ENCODE peak calls at places on chromosomes 16 and 17, in four cellular contexts. M is GM12878, O is K562, S is H1. H is an unnamed sample.

GRCh38 chr17:53627511-53627910 is 195.2 kb upstream of the KIF2B start:
- DNase-seq in M (no peak), O (no peak), S (no peak), H (no peak)

GRCh38 chr16:31179153-31179746 is 689 bp upstream of the FUS start:
- DNase-seq in M (no peak), O (no peak), S (no peak), H (no peak)

GRCh38 chr17:36812762-36813161 is 124.5 kb upstream of the LHX1 start:
- DNase-seq in M (no peak), O (no peak), S (no peak), H (no peak)

GRCh38 chr17:72538443-72538842 is 417.6 kb downstream of the SOX9 start:
- DNase-seq in M (no peak), O (no peak), S (no peak), H (no peak)

GRCh38 chr17:48442819-48443218 is 12.8 kb upstream of the SKAP1 start:
- DNase-seq in M (no peak), O (peak), S (no peak), H (no peak)

GRCh38 chr17:2049333-2050245 is 5.3 kb upstream of the HIC1 start:
- DNase-seq in M (no peak), O (peak), S (peak), H (no peak)

GRCh38 chr17:17868637-17869522 is 32.1 kb upstream of the SREBF1 start:
- DNase-seq in M (no peak), O (no peak), S (no peak), H (no peak)

GRCh38 chr16:243348-243747 is 8.7 kb downstream of the FAM234A start:
- DNase-seq in M (no peak), O (no peak), S (no peak), H (no peak)

GRCh38 chr16:37511-37910 is 15.9 kb downstream of the POLR3K start:
- DNase-seq in M (no peak), O (no peak), S (no peak), H (no peak)

GRCh38 chr17:38451030-38451839 is 23.0 kb downstream of the ARHGAP23 start:
- DNase-seq in M (no peak), O (no peak), S (peak), H (peak)

GRCh38 chr17:68821860-68822693 is 133.1 kb downstream of the ABCA8 start:
- DNase-seq in M (no peak), O (no peak), S (no peak), H (peak)

GRCh38 chr17:7803981-7804380 is 30.0 kb upstream of the KDM6B start:
- DNase-seq in M (no peak), O (no peak), S (no peak), H (no peak)

GRCh38 chr17:31597646-31598387 is 206.3 kb downstream of the RAB11FIP4 start:
- DNase-seq in M (no peak), O (no peak), S (no peak), H (no peak)

GRCh38 chr17:17840751-17841591 is 4.2 kb upstream of the SREBF1 start:
- DNase-seq in M (no peak), O (peak), S (no peak), H (peak)

GRCh38 chr17:69134112-69134511 is 7.6 kb downstream of the ABCA6 start:
- DNase-seq in M (no peak), O (peak), S (no peak), H (no peak)

GRCh38 chr17:78991017-78991783 is 11.5 kb upstream of the LGALS3BP start:
- DNase-seq in M (no peak), O (no peak), S (no peak), H (no peak)

GRCh38 chr17:39722965-39723848 is 7.1 kb downstream of the MIEN1 start:
- DNase-seq in M (no peak), O (peak), S (peak), H (no peak)

GRCh38 chr17:29557085-29557697 is 9.6 kb downstream of the ABHD15 start:
- DNase-seq in M (no peak), O (peak), S (peak), H (no peak)

GRCh38 chr17:63480826-63481487 is 4.1 kb downstream of the ACE start:
- DNase-seq in M (no peak), O (no peak), S (no peak), H (no peak)

DNA sequence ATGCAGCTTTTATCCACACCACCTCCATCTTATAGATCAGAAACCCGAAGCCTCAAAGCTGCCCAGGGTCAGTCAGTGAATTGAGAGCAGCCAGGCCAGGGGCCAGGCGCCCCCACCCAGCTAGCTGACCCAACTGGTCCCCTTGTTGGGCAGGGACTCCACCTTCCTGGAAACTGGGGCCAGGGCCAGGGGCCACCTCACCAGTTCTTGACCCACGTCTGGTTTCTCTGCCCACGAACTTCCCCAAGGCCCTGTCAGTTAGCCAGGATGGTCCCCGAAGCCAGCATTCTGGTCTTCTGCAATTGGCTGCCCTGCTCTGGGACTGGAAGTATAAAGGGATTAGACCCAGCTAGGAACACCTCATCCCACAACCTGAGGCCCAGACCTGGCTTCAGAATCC is 2.4 kb downstream of the FAM83G start:
- DNase-seq in M (no peak), O (no peak), S (no peak), H (no peak)
- TF ChIP-seq RFX5 in M (no peak), O (no peak), S (no peak), H (no peak)

GRCh38 chr16:48539485-48540221 is 70.3 kb downstream of the N4BP1 start:
- DNase-seq in M (no peak), O (no peak), S (peak), H (no peak)

GRCh38 chr16:48540222-48540900 is 69.6 kb downstream of the N4BP1 start:
- DNase-seq in M (no peak), O (no peak), S (peak), H (no peak)

GRCh38 chr16:48541108-48541786 is 68.7 kb downstream of the N4BP1 start:
- DNase-seq in M (no peak), O (no peak), S (peak), H (no peak)

GRCh38 chr16:48542966-48543365 is 67.0 kb downstream of the N4BP1 start:
- DNase-seq in M (no peak), O (no peak), S (no peak), H (no peak)

DNA sequence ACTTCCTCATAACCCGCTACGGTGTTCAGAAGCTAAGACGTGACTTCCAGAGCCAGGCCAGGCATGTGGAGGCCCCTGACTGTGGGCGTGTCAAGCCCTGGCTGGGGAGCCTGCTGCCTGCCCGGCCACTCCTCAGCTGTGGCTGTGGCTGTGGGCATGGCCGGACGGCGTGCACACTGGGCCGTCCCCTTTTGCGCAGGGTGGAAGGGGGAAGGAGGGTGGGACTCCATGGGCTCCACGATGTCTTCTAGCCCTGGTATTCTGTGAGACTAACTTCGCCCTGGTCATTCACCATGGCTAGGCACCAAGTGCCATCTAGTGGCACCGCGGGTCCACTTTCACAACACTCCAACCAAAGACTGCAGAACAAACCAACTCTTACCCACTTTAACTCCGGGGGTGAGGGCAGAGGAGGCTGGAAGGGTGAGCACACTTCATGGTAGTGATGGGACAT is 67.9 kb downstream of the N4BP1 start:
- DNase-seq in M (no peak), O (no peak), S (no peak), H (no peak)
- TF ChIP-seq SP1 in M (no peak), O (no peak), S (no peak), H (no peak)

GRCh38 chr16:3158014-3158497 is 23.2 kb downstream of the ZNF213 start:
- DNase-seq in M (no peak), O (no peak), S (no peak), H (no peak)
- TF ChIP-seq CEBPB in M (no peak), O (no peak), S (no peak), H (no peak)

GRCh38 chr17:55612691-55613141 is 101.5 kb upstream of the SMIM36 start:
- DNase-seq in M (no peak), O (no peak), S (no peak), H (no peak)
- TF ChIP-seq RFX5 in M (no peak), O (no peak), S (no peak), H (no peak)

H was measured in HepG2.